ENCODE peak calls at places on chromosomes 4 and X, in eight cellular contexts. One of them, this sample, is unnamed.

GRCh38 chr4:38382492-38382891 is 281.5 kb upstream of the KLF3 start:
- DNase-seq in activated naive CD4-positive, alpha-beta T cell treated with Interleukin-2 at 50 U/mL for 16 hours: no peak
- DNase-seq in AG10803: no peak
- DNase-seq in ACHN: no peak
- DNase-seq in epithelial cell of prostate: no peak
- DNase-seq in iris pigment epithelial cell: no peak
- DNase-seq in fibroblast of lung: no peak
- DNase-seq in spleen: no peak
- DNase-seq in this sample: no peak

GRCh38 chr4:140427104-140427918 is at the start of gene CLGN:
- DNase-seq in activated naive CD4-positive, alpha-beta T cell treated with Interleukin-2 at 50 U/mL for 16 hours: peak
- DNase-seq in AG10803: peak
- DNase-seq in ACHN: peak
- DNase-seq in epithelial cell of prostate: no peak
- DNase-seq in iris pigment epithelial cell: peak
- DNase-seq in fibroblast of lung: peak
- DNase-seq in spleen: peak
- DNase-seq in this sample: peak

GRCh38 chr4:87530868-87531267 is 1.7 kb upstream of the SPARCL1 start:
- DNase-seq in activated naive CD4-positive, alpha-beta T cell treated with Interleukin-2 at 50 U/mL for 16 hours: no peak
- DNase-seq in AG10803: peak
- DNase-seq in ACHN: no peak
- DNase-seq in epithelial cell of prostate: no peak
- DNase-seq in iris pigment epithelial cell: peak
- DNase-seq in fibroblast of lung: peak
- DNase-seq in spleen: no peak
- DNase-seq in this sample: no peak

GRCh38 chr4:83075696-83076095 is 38.8 kb downstream of the PLAC8 start:
- DNase-seq in activated naive CD4-positive, alpha-beta T cell treated with Interleukin-2 at 50 U/mL for 16 hours: no peak
- DNase-seq in AG10803: peak
- DNase-seq in ACHN: peak
- DNase-seq in epithelial cell of prostate: no peak
- DNase-seq in iris pigment epithelial cell: peak
- DNase-seq in fibroblast of lung: peak
- DNase-seq in spleen: no peak
- DNase-seq in this sample: no peak

GRCh38 chrX:140762061-140762460 is 52.5 kb downstream of the LINC00632 start:
- DNase-seq in activated naive CD4-positive, alpha-beta T cell treated with Interleukin-2 at 50 U/mL for 16 hours: no peak
- DNase-seq in AG10803: peak
- DNase-seq in ACHN: peak
- DNase-seq in epithelial cell of prostate: no peak
- DNase-seq in iris pigment epithelial cell: peak
- DNase-seq in fibroblast of lung: peak
- DNase-seq in spleen: no peak
- DNase-seq in this sample: peak

GRCh38 chrX:32153586-32153985 is 1057.8 kb downstream of the DMD start:
- DNase-seq in activated naive CD4-positive, alpha-beta T cell treated with Interleukin-2 at 50 U/mL for 16 hours: no peak
- DNase-seq in AG10803: no peak
- DNase-seq in ACHN: no peak
- DNase-seq in epithelial cell of prostate: no peak
- DNase-seq in iris pigment epithelial cell: no peak
- DNase-seq in fibroblast of lung: no peak
- DNase-seq in spleen: no peak
- DNase-seq in this sample: no peak

GRCh38 chrX:150080497-150080896 is 142.2 kb upstream of the EOLA2 start:
- DNase-seq in activated naive CD4-positive, alpha-beta T cell treated with Interleukin-2 at 50 U/mL for 16 hours: no peak
- DNase-seq in AG10803: no peak
- DNase-seq in ACHN: no peak
- DNase-seq in epithelial cell of prostate: no peak
- DNase-seq in iris pigment epithelial cell: no peak
- DNase-seq in fibroblast of lung: no peak
- DNase-seq in spleen: no peak
- DNase-seq in this sample: no peak

GRCh38 chr4:43339435-43339834 is 446.9 kb downstream of the GRXCR1 start:
- DNase-seq in activated naive CD4-positive, alpha-beta T cell treated with Interleukin-2 at 50 U/mL for 16 hours: no peak
- DNase-seq in AG10803: peak
- DNase-seq in ACHN: peak
- DNase-seq in epithelial cell of prostate: peak
- DNase-seq in iris pigment epithelial cell: peak
- DNase-seq in fibroblast of lung: peak
- DNase-seq in spleen: no peak
- DNase-seq in this sample: no peak

GRCh38 chrX:10387011-10387410 is 230.2 kb downstream of the CLCN4 start:
- DNase-seq in activated naive CD4-positive, alpha-beta T cell treated with Interleukin-2 at 50 U/mL for 16 hours: no peak
- DNase-seq in AG10803: no peak
- DNase-seq in ACHN: no peak
- DNase-seq in epithelial cell of prostate: peak
- DNase-seq in iris pigment epithelial cell: peak
- DNase-seq in fibroblast of lung: peak
- DNase-seq in spleen: no peak
- DNase-seq in this sample: no peak

GRCh38 chr4:98528882-98529281 is 129.5 kb downstream of the TSPAN5 start:
- DNase-seq in activated naive CD4-positive, alpha-beta T cell treated with Interleukin-2 at 50 U/mL for 16 hours: peak
- DNase-seq in AG10803: no peak
- DNase-seq in ACHN: no peak
- DNase-seq in epithelial cell of prostate: no peak
- DNase-seq in iris pigment epithelial cell: peak
- DNase-seq in fibroblast of lung: peak
- DNase-seq in spleen: no peak
- DNase-seq in this sample: no peak

GRCh38 chrX:21963736-21964135 is 23.2 kb downstream of the SMS start:
- DNase-seq in activated naive CD4-positive, alpha-beta T cell treated with Interleukin-2 at 50 U/mL for 16 hours: no peak
- DNase-seq in AG10803: peak
- DNase-seq in ACHN: no peak
- DNase-seq in epithelial cell of prostate: no peak
- DNase-seq in iris pigment epithelial cell: peak
- DNase-seq in fibroblast of lung: peak
- DNase-seq in spleen: no peak
- DNase-seq in this sample: no peak

GRCh38 chr4:57119054-57119651 is 9.0 kb upstream of the IGFBP7 start:
- DNase-seq in activated naive CD4-positive, alpha-beta T cell treated with Interleukin-2 at 50 U/mL for 16 hours: no peak
- DNase-seq in AG10803: peak
- DNase-seq in ACHN: no peak
- DNase-seq in epithelial cell of prostate: no peak
- DNase-seq in iris pigment epithelial cell: peak
- DNase-seq in fibroblast of lung: peak
- DNase-seq in spleen: no peak
- DNase-seq in this sample: no peak

GRCh38 chr4:152534541-152535231 is 1.2 kb downstream of the FBXW7 start:
- DNase-seq in activated naive CD4-positive, alpha-beta T cell treated with Interleukin-2 at 50 U/mL for 16 hours: peak
- DNase-seq in AG10803: peak
- DNase-seq in ACHN: peak
- DNase-seq in epithelial cell of prostate: no peak
- DNase-seq in iris pigment epithelial cell: peak
- DNase-seq in fibroblast of lung: peak
- DNase-seq in spleen: peak
- DNase-seq in this sample: peak

GRCh38 chr4:167622481-167623240 is 388.4 kb upstream of the SPOCK3 start:
- DNase-seq in activated naive CD4-positive, alpha-beta T cell treated with Interleukin-2 at 50 U/mL for 16 hours: peak
- DNase-seq in AG10803: peak
- DNase-seq in ACHN: peak
- DNase-seq in epithelial cell of prostate: no peak
- DNase-seq in iris pigment epithelial cell: peak
- DNase-seq in fibroblast of lung: peak
- DNase-seq in spleen: no peak
- DNase-seq in this sample: peak

This sample was measured in Calu3.